ENCODE peak calls at places on chromosomes 11 and 22, in four cellular contexts. One of them, this sample, is unnamed.

GRCh38 chr11:70210051-70210501 is 7.0 kb downstream of the FADD start:
- DNase-seq in neuronal stem cell: no peak
- DNase-seq in mesendoderm: no peak
- DNase-seq in mesenchymal stem cell: no peak
- DNase-seq in this sample: no peak

GRCh38 chr11:9065614-9066431 is 25.6 kb downstream of the SCUBE2 start:
- DNase-seq in neuronal stem cell: no peak
- DNase-seq in mesendoderm: no peak
- DNase-seq in mesenchymal stem cell: peak
- DNase-seq in this sample: peak

GRCh38 chr11:17658211-17658610 is 61.2 kb upstream of the MYOD1 start:
- DNase-seq in neuronal stem cell: no peak
- DNase-seq in mesendoderm: no peak
- DNase-seq in mesenchymal stem cell: no peak
- DNase-seq in this sample: no peak

GRCh38 chr22:46007003-46007847 is 30.3 kb upstream of the WNT7B start:
- DNase-seq in neuronal stem cell: no peak
- DNase-seq in mesendoderm: no peak
- DNase-seq in mesenchymal stem cell: peak
- DNase-seq in this sample: peak

GRCh38 chr11:79026803-79027445 is 413.9 kb downstream of the TENM4 start:
- DNase-seq in neuronal stem cell: no peak
- DNase-seq in mesendoderm: no peak
- DNase-seq in mesenchymal stem cell: no peak
- DNase-seq in this sample: no peak

GRCh38 chr11:102343789-102344188 is 3.2 kb upstream of the BIRC2 start:
- DNase-seq in neuronal stem cell: no peak
- DNase-seq in mesendoderm: no peak
- DNase-seq in mesenchymal stem cell: peak
- DNase-seq in this sample: no peak

GRCh38 chr11:134037093-134037908 is 31.6 kb upstream of the JAM3 start:
- DNase-seq in neuronal stem cell: no peak
- DNase-seq in mesendoderm: peak
- DNase-seq in mesenchymal stem cell: peak
- DNase-seq in this sample: peak

GRCh38 chr11:35101223-35101622 is 37.7 kb upstream of the CD44 start:
- DNase-seq in neuronal stem cell: no peak
- DNase-seq in mesendoderm: no peak
- DNase-seq in mesenchymal stem cell: no peak
- DNase-seq in this sample: no peak

GRCh38 chr22:31947296-31947695 is 3.0 kb downstream of the YWHAH start:
- DNase-seq in neuronal stem cell: no peak
- DNase-seq in mesendoderm: peak
- DNase-seq in mesenchymal stem cell: no peak
- DNase-seq in this sample: peak

DNA sequence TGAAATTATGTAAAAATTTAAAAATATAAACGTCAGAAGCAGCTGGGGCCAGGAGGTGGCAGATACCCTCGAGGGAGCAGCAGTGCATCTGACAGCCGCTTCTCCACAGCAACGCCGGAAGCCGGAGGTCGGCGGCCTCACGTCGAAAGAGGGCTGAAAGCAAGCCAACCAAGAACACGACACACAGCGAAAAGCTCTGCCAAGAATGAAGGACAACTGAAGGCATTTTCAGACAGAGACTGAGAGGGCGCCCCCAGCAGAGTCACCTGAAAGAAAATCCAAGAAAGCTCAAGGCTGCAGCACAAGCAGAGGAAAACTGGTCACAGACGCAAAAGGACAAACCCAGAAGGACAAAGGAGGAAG is 34.4 kb upstream of the MOB2 start:
- DNase-seq in neuronal stem cell: no peak
- DNase-seq in mesendoderm: no peak
- DNase-seq in mesenchymal stem cell: no peak
- DNase-seq in this sample: no peak
- H4K8ac ChIP-seq in neuronal stem cell: no peak
- H4K8ac ChIP-seq in mesendoderm: no peak
- H4K8ac ChIP-seq in mesenchymal stem cell: no peak
- H4K8ac ChIP-seq in this sample: no peak

GRCh38 chr22:19819209-19819910 is 35.3 kb downstream of the GNB1L start:
- DNase-seq in neuronal stem cell: no peak
- DNase-seq in mesendoderm: no peak
- DNase-seq in mesenchymal stem cell: no peak
- DNase-seq in this sample: no peak
- H4K8ac ChIP-seq in neuronal stem cell: no peak
- H4K8ac ChIP-seq in mesendoderm: no peak
- H4K8ac ChIP-seq in mesenchymal stem cell: no peak
- H4K8ac ChIP-seq in this sample: no peak

GRCh38 chr11:2313051-2313951 is 11.5 kb downstream of the TSPAN32 start:
- DNase-seq in neuronal stem cell: no peak
- DNase-seq in mesendoderm: no peak
- DNase-seq in mesenchymal stem cell: no peak
- DNase-seq in this sample: no peak
- H4K8ac ChIP-seq in neuronal stem cell: peak
- H4K8ac ChIP-seq in mesendoderm: no peak
- H4K8ac ChIP-seq in mesenchymal stem cell: no peak
- H4K8ac ChIP-seq in this sample: no peak

GRCh38 chr11:126290887-126291286 is 8.0 kb downstream of the TIRAP start:
- DNase-seq in neuronal stem cell: no peak
- DNase-seq in mesendoderm: no peak
- DNase-seq in mesenchymal stem cell: no peak
- DNase-seq in this sample: no peak
- H4K8ac ChIP-seq in neuronal stem cell: no peak
- H4K8ac ChIP-seq in mesendoderm: no peak
- H4K8ac ChIP-seq in mesenchymal stem cell: no peak
- H4K8ac ChIP-seq in this sample: peak

GRCh38 chr22:37989146-37990045 is 5.0 kb upstream of the SOX10 start:
- DNase-seq in neuronal stem cell: no peak
- DNase-seq in mesendoderm: no peak
- DNase-seq in mesenchymal stem cell: no peak
- DNase-seq in this sample: no peak
- H4K8ac ChIP-seq in neuronal stem cell: no peak
- H4K8ac ChIP-seq in mesendoderm: no peak
- H4K8ac ChIP-seq in mesenchymal stem cell: no peak
- H4K8ac ChIP-seq in this sample: no peak

This sample was measured in trophoblast cell.